ENCODE peak calls at places on chromosomes 3 and 15, in seven cellular contexts. I, F, H, E, A, Z and L are unnamed samples.

GRCh38 chr3:181265750-181266333 is 276.3 kb upstream of the DNAJC19 start:
- DNase-seq in I (no peak), F (no peak), H (no peak), E (no peak), A (no peak), Z (no peak), L (no peak)

GRCh38 chr3:56633602-56634371 is 49.3 kb downstream of the TASOR start:
- DNase-seq in I (no peak), F (no peak), H (no peak), E (no peak), A (no peak), Z (no peak), L (no peak)

GRCh38 chr3:78204977-78205376 is 1165.1 kb downstream of the ROBO2 start:
- DNase-seq in I (no peak), F (peak), H (peak), E (no peak), A (peak), Z (peak), L (no peak)

GRCh38 chr15:65690778-65691177 is 69.0 kb downstream of the SLC24A1 start:
- DNase-seq in I (no peak), F (no peak), H (no peak), E (no peak), A (no peak), Z (peak), L (no peak)

GRCh38 chr15:67118808-67119207 is 53.4 kb downstream of the SMAD3 start:
- DNase-seq in I (no peak), F (no peak), H (no peak), E (no peak), A (no peak), Z (no peak), L (no peak)

GRCh38 chr15:80931721-80932609 is 57.7 kb downstream of the MESD start:
- DNase-seq in I (peak), F (no peak), H (no peak), E (peak), A (no peak), Z (no peak), L (no peak)

GRCh38 chr3:12924437-12924836 is 83.1 kb upstream of the RPL32 start:
- DNase-seq in I (no peak), F (no peak), H (no peak), E (no peak), A (no peak), Z (no peak), L (no peak)

GRCh38 chr15:80431635-80432034 is 27.5 kb downstream of the ARNT2 start:
- DNase-seq in I (no peak), F (no peak), H (no peak), E (peak), A (no peak), Z (no peak), L (no peak)

GRCh38 chr15:95377251-95377852 is 953.1 kb upstream of the NR2F2 start:
- DNase-seq in I (no peak), F (no peak), H (no peak), E (no peak), A (no peak), Z (no peak), L (no peak)

GRCh38 chr3:24628523-24629258 is 134.0 kb upstream of the THRB start:
- DNase-seq in I (no peak), F (no peak), H (peak), E (no peak), A (peak), Z (no peak), L (peak)

GRCh38 chr3:10085738-10086137 is 22.3 kb downstream of the FANCD2OS start:
- DNase-seq in I (no peak), F (no peak), H (peak), E (no peak), A (no peak), Z (no peak), L (peak)

GRCh38 chr3:8069981-8070380 is 431.6 kb upstream of the LMCD1 start:
- DNase-seq in I (no peak), F (no peak), H (no peak), E (no peak), A (no peak), Z (peak), L (no peak)

GRCh38 chr3:44130249-44130648 is 111.4 kb upstream of the TOPAZ1 start:
- DNase-seq in I (no peak), F (no peak), H (no peak), E (no peak), A (no peak), Z (no peak), L (no peak)

GRCh38 chr15:101128191-101128590 is 123.7 kb downstream of the CHSY1 start:
- DNase-seq in I (no peak), F (peak), H (peak), E (no peak), A (peak), Z (peak), L (peak)

GRCh38 chr3:32423956-32424558 is 32.4 kb downstream of the CMTM7 start:
- DNase-seq in I (no peak), F (no peak), H (no peak), E (peak), A (no peak), Z (no peak), L (no peak)

GRCh38 chr3:50134367-50134766 is 20.8 kb upstream of the SEMA3F start:
- DNase-seq in I (no peak), F (no peak), H (no peak), E (no peak), A (no peak), Z (no peak), L (no peak)

GRCh38 chr15:73717206-73717605 is 33.0 kb downstream of the CD276 start:
- DNase-seq in I (no peak), F (no peak), H (no peak), E (no peak), A (no peak), Z (no peak), L (no peak)

GRCh38 chr3:43477600-43477999 is 144.2 kb downstream of the ANO10 start:
- DNase-seq in I (no peak), F (no peak), H (no peak), E (no peak), A (no peak), Z (no peak), L (no peak)

GRCh38 chr3:187850256-187851010 is 105.2 kb upstream of the BCL6 start:
- DNase-seq in I (peak), F (no peak), H (no peak), E (no peak), A (no peak), Z (no peak), L (no peak)

GRCh38 chr3:136805795-136806194 is 13.1 kb upstream of the SLC35G2 start:
- DNase-seq in I (no peak), F (no peak), H (no peak), E (no peak), A (no peak), Z (no peak), L (no peak)

GRCh38 chr3:66463054-66463631 is 37.7 kb downstream of the LRIG1 start:
- DNase-seq in I (no peak), F (no peak), H (no peak), E (no peak), A (no peak), Z (no peak), L (no peak)

GRCh38 chr3:188077160-188077812 is 76.7 kb upstream of the LPP start:
- DNase-seq in I (peak), F (no peak), H (no peak), E (no peak), A (no peak), Z (no peak), L (no peak)

GRCh38 chr3:192215-192929 is 4.2 kb upstream of the CHL1 start:
- DNase-seq in I (no peak), F (no peak), H (no peak), E (no peak), A (no peak), Z (no peak), L (no peak)

GRCh38 chr3:62103531-62103930 is 269.8 kb downstream of the FEZF2 start:
- DNase-seq in I (no peak), F (no peak), H (no peak), E (no peak), A (no peak), Z (no peak), L (no peak)

GRCh38 chr15:41115088-41115651 is 910 bp downstream of the INO80 start:
- DNase-seq in I (no peak), F (peak), H (peak), E (no peak), A (no peak), Z (peak), L (no peak)

GRCh38 chr15:53193149-53193548 is 403.0 kb upstream of the ONECUT1 start:
- DNase-seq in I (no peak), F (no peak), H (peak), E (no peak), A (no peak), Z (peak), L (no peak)

GRCh38 chr3:113079532-113079931 is 88.7 kb downstream of the GTPBP8 start:
- DNase-seq in I (no peak), F (no peak), H (no peak), E (no peak), A (no peak), Z (no peak), L (no peak)

GRCh38 chr3:66261318-66261717 is 40.5 kb downstream of the SLC25A26 start:
- DNase-seq in I (no peak), F (peak), H (no peak), E (no peak), A (no peak), Z (peak), L (no peak)

GRCh38 chr3:170007031-170007663 is 30.6 kb upstream of the GPR160 start:
- DNase-seq in I (peak), F (peak), H (no peak), E (no peak), A (peak), Z (peak), L (no peak)